ENCODE peak calls at places on chromosomes 13 and 19, in six cellular contexts. H is cerebellum; L is germinal center; G is stimulated activated CD8-positive, alpha-beta memory T cell treated with anti-CD3 and anti-CD28 coated beads, Interleukin-15, amount 100 ng/mL, for 24 hours; Z is head of caudate nucleus; P is activated CD4-positive, alpha-beta memory T cell treated with anti-CD3 and anti-CD28 coated beads, Interleukin-2, amount 10 ng/mL, durations not matched to agents 7 days and 5 days. B is an unnamed sample.

GRCh38 chr19:10289836-10290438 is at the start of gene ICAM5:
- DNase-seq in H (no peak), L (peak; percentile 25), G (no peak), Z (peak; percentile 82), P (peak; percentile 26), B (no peak)

GRCh38 chr19:3122512-3122870 is 13.3 kb upstream of the GNA15 start:
- DNase-seq in H (no peak), L (no peak), G (no peak), Z (no peak), P (no peak), B (no peak)

GRCh38 chr19:46828484-46828883 is 22.2 kb downstream of the AP2S1 start:
- DNase-seq in H (no peak), L (no peak), G (no peak), Z (no peak), P (peak; percentile 38), B (no peak)

GRCh38 chr13:52650731-52651130 is 1.9 kb upstream of the SUGT1 start:
- DNase-seq in H (no peak), L (no peak), G (no peak), Z (no peak), P (no peak), B (no peak)

GRCh38 chr19:12140545-12141404 is 625 bp upstream of the ZNF20 start:
- DNase-seq in H (peak; percentile 87), L (peak; percentile 83), G (peak; percentile 69), Z (peak; percentile 94), P (peak; percentile 87), B (peak; percentile 64)

GRCh38 chr13:31733066-31733465 is 6.3 kb upstream of the RXFP2 start:
- DNase-seq in H (no peak), L (no peak), G (no peak), Z (no peak), P (no peak), B (no peak)

GRCh38 chr13:47672982-47673670 is 327.9 kb downstream of the SUCLA2 start:
- DNase-seq in H (no peak), L (no peak), G (no peak), Z (no peak), P (no peak), B (no peak)

GRCh38 chr19:18795540-18795939 is 4.4 kb upstream of the COMP start:
- DNase-seq in H (no peak), L (no peak), G (no peak), Z (peak; percentile 37), P (no peak), B (no peak)

GRCh38 chr19:49340069-49340864 is 5.1 kb downstream of the CD37 start:
- DNase-seq in H (no peak), L (peak; percentile 97), G (no peak), Z (no peak), P (no peak), B (no peak)

GRCh38 chr19:38658462-38659306 is 11.2 kb downstream of the ACTN4 start:
- DNase-seq in H (no peak), L (no peak), G (no peak), Z (no peak), P (no peak), B (no peak)

GRCh38 chr13:25378528-25378927 is 6.8 kb downstream of the ATP8A2 start:
- DNase-seq in H (peak; percentile 72), L (no peak), G (no peak), Z (peak; percentile 49), P (no peak), B (no peak)

GRCh38 chr13:52158629-52159158 is 703 bp downstream of the NEK3 start:
- DNase-seq in H (no peak), L (no peak), G (no peak), Z (peak; percentile 36), P (no peak), B (no peak)

GRCh38 chr19:2315818-2316353 is 7.9 kb upstream of the LINGO3 start:
- DNase-seq in H (no peak), L (no peak), G (no peak), Z (peak; percentile 84), P (peak; percentile 35), B (no peak)

GRCh38 chr19:11092181-11092538 is 2.9 kb downstream of the LDLR start:
- DNase-seq in H (no peak), L (no peak), G (no peak), Z (no peak), P (peak; percentile 56), B (peak; percentile 55)

GRCh38 chr13:30829788-30830637 is 76.1 kb upstream of the MEDAG start:
- DNase-seq in H (no peak), L (no peak), G (no peak), Z (no peak), P (no peak), B (no peak)